ENCODE peak calls at places on chromosomes 1 and 21, in four cellular contexts. M is DMS79 treated with DMSO at 0.1 percent for 48 hours, S is AG04449, H is GM12878. E is an unnamed sample.

GRCh38 chr1:41013024-41013423 is 8.5 kb downstream of the SLFNL1 start:
- DNase-seq in M (no peak), S (no peak), H (no peak), E (no peak)

GRCh38 chr1:41891403-41891896 is 27.3 kb downstream of the HIVEP3 start:
- DNase-seq in M (peak), S (no peak), H (peak), E (no peak)

GRCh38 chr1:206909167-206909882 is 12.1 kb downstream of the IL24 start:
- DNase-seq in M (peak), S (no peak), H (no peak), E (peak)

GRCh38 chr1:206698990-206699586 is 14.4 kb downstream of the MAPKAPK2 start:
- DNase-seq in M (no peak), S (no peak), H (no peak), E (no peak)

GRCh38 chr1:106534612-106535011 is 521.9 kb upstream of the PRMT6 start:
- DNase-seq in M (no peak), S (no peak), H (no peak), E (no peak)

GRCh38 chr1:208184993-208185703 is 59.0 kb downstream of the PLXNA2 start:
- DNase-seq in M (no peak), S (no peak), H (no peak), E (no peak)

GRCh38 chr1:162094271-162094670 is 24.8 kb downstream of the NOS1AP start:
- DNase-seq in M (no peak), S (no peak), H (no peak), E (no peak)

GRCh38 chr1:166952002-166952746 is 23.2 kb downstream of the ILDR2 start:
- DNase-seq in M (no peak), S (no peak), H (no peak), E (no peak)

GRCh38 chr1:164591858-164592257 is 32.9 kb downstream of the PBX1 start:
- DNase-seq in M (no peak), S (no peak), H (no peak), E (no peak)

GRCh38 chr1:35715568-35716002 is 3.1 kb downstream of the C1orf216 start:
- DNase-seq in M (peak), S (no peak), H (peak), E (peak)

GRCh38 chr1:201675143-201675542 is 136.2 kb downstream of the NAV1 start:
- DNase-seq in M (peak), S (no peak), H (no peak), E (no peak)

GRCh38 chr1:244709491-244710368 is 56.8 kb downstream of the DESI2 start:
- DNase-seq in M (no peak), S (no peak), H (no peak), E (no peak)

GRCh38 chr1:9275567-9276034 is 17.1 kb upstream of the SPSB1 start:
- DNase-seq in M (peak), S (no peak), H (peak), E (no peak)

GRCh38 chr1:41073971-41074370 is 52.4 kb upstream of the SLFNL1 start:
- DNase-seq in M (no peak), S (peak), H (no peak), E (no peak)

GRCh38 chr1:224644553-224645154 is 28.5 kb downstream of the CNIH3 start:
- DNase-seq in M (peak), S (no peak), H (peak), E (peak)

GRCh38 chr1:246447501-246447900 is 59.6 kb downstream of the SMYD3 start:
- DNase-seq in M (no peak), S (no peak), H (no peak), E (no peak)

GRCh38 chr1:101843160-101843559 is 153.6 kb downstream of the OLFM3 start:
- DNase-seq in M (no peak), S (no peak), H (no peak), E (no peak)

GRCh38 chr21:35398366-35398982 is 349.4 kb upstream of the RUNX1 start:
- DNase-seq in M (peak), S (no peak), H (no peak), E (no peak)

GRCh38 chr1:229694053-229694693 is 68.1 kb downstream of the URB2 start:
- DNase-seq in M (no peak), S (peak), H (no peak), E (peak)

E was measured in NCI-H1105 treated with DMSO at 0.1 percent for 48 hours.